ENCODE peak calls at places on chromosomes 6 and 20, in eight cellular contexts. H is mucosa of descending colon, R is tibial artery, E is cardiac fibroblast, K is upper lobe of left lung, L is mesothelial cell of epicardium, P is choroid plexus epithelial cell, F is GM23338. M is an unnamed sample.

GRCh38 chr6:21882066-21882465 is 288.5 kb downstream of the SOX4 start:
- DNase-seq in H (no peak), K (no peak), L (no peak), R (no peak), E (no peak), F (no peak), P (no peak), M (no peak)

GRCh38 chr6:11028959-11029358 is 15.1 kb downstream of the ELOVL2 start:
- DNase-seq in R (no peak), L (no peak), F (no peak), E (no peak), H (no peak), K (no peak), P (no peak), M (no peak)

GRCh38 chr6:2110504-2110903 is 134.9 kb downstream of the GMDS start:
- DNase-seq in P (peak), L (no peak), R (peak), F (no peak), H (no peak), K (no peak), E (peak), M (no peak)

GRCh38 chr6:50824505-50824904 is 5.8 kb downstream of the TFAP2B start:
- DNase-seq in K (no peak), E (no peak), R (no peak), H (no peak), P (no peak), L (no peak), F (peak), M (no peak)

GRCh38 chr6:45001663-45002062 is 326.5 kb upstream of the RUNX2 start:
- DNase-seq in H (no peak), P (no peak), L (no peak), F (no peak), K (no peak), R (no peak), E (no peak), M (no peak)

GRCh38 chr6:10759312-10759839 is 11.8 kb downstream of the TMEM14B start:
- DNase-seq in R (no peak), H (no peak), K (no peak), F (peak), L (no peak), P (peak), E (peak), M (no peak)

GRCh38 chr6:37049990-37050853 is 44.8 kb downstream of the FGD2 start:
- DNase-seq in K (peak), L (no peak), H (peak), R (peak), E (no peak), F (no peak), P (no peak), M (no peak)

GRCh38 chr20:5770240-5770986 is 20.2 kb downstream of the SHLD1 start:
- DNase-seq in P (peak), R (no peak), F (no peak), E (no peak), L (no peak), K (no peak), H (no peak), M (no peak)

GRCh38 chr6:13302751-13303667 is 25.3 kb downstream of the TBC1D7 start:
- DNase-seq in L (no peak), K (no peak), R (peak), P (peak), E (peak), H (peak), F (no peak), M (no peak)

GRCh38 chr6:41483943-41484342 is 62.2 kb upstream of the FOXP4 start:
- DNase-seq in F (no peak), E (no peak), L (no peak), H (no peak), P (no peak), R (no peak), K (no peak), M (no peak)

GRCh38 chr20:50138479-50139393 is 14.8 kb downstream of the PEDS1 start:
- DNase-seq in K (peak), P (no peak), E (peak), H (no peak), L (no peak), F (peak), R (no peak), M (no peak)

GRCh38 chr20:48716086-48716485 is 111.7 kb downstream of the PREX1 start:
- DNase-seq in F (no peak), R (no peak), L (no peak), E (no peak), P (no peak), K (no peak), H (peak), M (no peak)

GRCh38 chr6:28353981-28354676 is 4.4 kb downstream of the ZKSCAN3 start:
- DNase-seq in P (peak), L (no peak), R (no peak), F (no peak), H (peak), E (peak), K (peak), M (no peak)

GRCh38 chr6:18680842-18681241 is 293.7 kb downstream of the RNF144B start:
- DNase-seq in H (no peak), E (no peak), P (no peak), F (peak), R (no peak), L (no peak), K (no peak), M (no peak)
- TF ChIP-seq CTCF in H (no peak), E (no peak), P (peak), F (peak), R (no peak), L (no peak), K (no peak), M (no peak)

DNA sequence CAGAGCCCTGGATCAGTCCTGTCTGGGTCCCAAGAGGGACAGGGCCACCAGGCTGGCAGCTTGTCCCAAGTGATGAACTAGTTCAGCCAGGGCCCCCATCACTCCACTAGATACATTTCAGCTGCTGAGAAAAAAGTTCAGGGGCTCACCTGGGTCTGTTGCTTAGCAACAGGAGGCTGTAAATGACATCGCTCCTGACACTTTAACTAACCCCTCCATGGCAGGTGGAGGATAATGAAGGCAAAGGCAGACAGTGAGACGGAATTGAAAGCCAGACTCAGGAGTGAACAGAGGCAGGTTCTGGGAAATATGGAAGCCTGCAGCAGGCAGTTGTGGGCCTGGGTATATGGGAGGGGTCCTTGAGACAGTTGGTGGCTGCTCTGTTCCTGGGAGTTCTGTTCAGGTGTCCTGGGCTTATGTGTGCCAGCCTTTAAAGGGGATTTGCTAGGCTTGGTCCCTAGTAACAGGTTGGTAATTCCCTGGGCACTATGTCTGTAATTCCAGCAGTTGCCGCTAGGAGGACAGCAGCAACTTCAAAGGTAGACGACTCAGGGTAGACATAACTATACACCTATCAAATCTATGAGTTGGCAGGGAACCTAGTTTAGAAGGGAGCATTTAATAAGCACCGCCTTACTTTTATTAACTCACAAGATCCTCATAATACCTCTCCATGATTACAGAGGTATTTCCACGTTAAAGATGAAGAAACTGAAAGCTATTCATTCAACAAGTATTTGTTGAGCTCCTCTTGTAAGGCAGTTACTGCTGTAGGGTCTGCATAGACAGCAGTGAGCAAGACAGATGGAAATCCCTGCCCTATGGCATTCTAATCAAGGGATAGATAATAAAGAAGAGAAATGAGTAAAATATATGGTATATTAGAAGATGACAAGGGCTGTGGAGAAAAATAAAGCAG is 78.1 kb upstream of the CTNNBL1 start:
- DNase-seq in P (peak), H (peak), L (peak), R (peak), F (peak), E (peak), K (no peak), M (no peak)
- TF ChIP-seq CTCF in P (peak), H (peak), L (peak), R (peak), F (peak), E (peak), K (no peak), M (peak)

DNA sequence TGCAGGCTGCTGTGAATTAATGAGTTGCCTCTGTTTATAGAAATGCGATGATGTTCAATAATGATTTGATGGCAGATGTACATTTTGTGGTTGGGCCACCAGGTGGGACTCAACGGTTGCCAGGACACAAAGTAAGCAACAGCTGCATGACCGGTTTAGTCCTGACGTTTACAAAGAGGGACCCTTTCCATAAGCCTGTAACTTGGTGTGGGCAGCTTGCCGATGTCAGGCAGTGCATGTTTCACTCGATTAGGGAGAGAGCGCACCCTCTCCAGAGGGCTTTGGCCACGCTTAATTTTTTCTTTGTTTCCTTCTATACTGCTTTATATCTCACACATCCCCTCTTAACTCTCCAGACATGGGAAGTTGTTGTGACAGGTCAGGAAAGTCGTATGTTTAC is 1.4 kb downstream of the BTBD3 start:
- DNase-seq in R (no peak), P (peak), F (peak), E (peak), K (no peak), L (no peak), H (peak), M (no peak)
- TF ChIP-seq CTCF in R (no peak), P (no peak), F (no peak), E (no peak), K (no peak), L (no peak), H (no peak), M (peak)

GRCh38 chr6:33935439-33936080 is 131.8 kb upstream of the MLN start:
- DNase-seq in F (peak), P (no peak), H (no peak), E (no peak), R (no peak), K (no peak), L (no peak), M (no peak)
- TF ChIP-seq CTCF in F (no peak), P (no peak), H (no peak), E (no peak), R (no peak), K (no peak), L (no peak), M (no peak)

GRCh38 chr20:2780948-2781347 is 19.5 kb downstream of the CPXM1 start:
- DNase-seq in K (no peak), L (no peak), F (peak), P (no peak), R (no peak), E (no peak), H (no peak), M (no peak)
- TF ChIP-seq CTCF in K (no peak), L (no peak), F (peak), P (no peak), R (no peak), E (no peak), H (no peak), M (no peak)